ENCODE peak calls at places on chromosome 6, in nine cellular contexts. L is IMR-90; E is CD8-positive, alpha-beta T cell; G is psoas muscle; V is spleen; P is CD8-positive, alpha-beta memory T cell; Q is hepatocyte; Y is aorta; J is iPS DF 6.9. B is an unnamed sample.

GRCh38 chr6:67679566-67680296 is 955.4 kb upstream of the ADGRB3 start:
- DNase-seq in L (no peak), E (no peak), G (no peak), V (no peak), P (no peak), Q (no peak), Y (no peak), J (no peak), B (no peak)

GRCh38 chr6:118768904-118769325 is 117.5 kb upstream of the CEP85L start:
- DNase-seq in L (no peak), E (peak; percentile 2), G (no peak), V (no peak), P (no peak), Q (no peak), Y (no peak), J (no peak), B (no peak)

GRCh38 chr6:33419580-33420492 is at the start of gene SYNGAP1:
- DNase-seq in L (peak; percentile 64), E (no peak), G (peak; percentile 60), V (peak; percentile 81), P (no peak), Q (peak; percentile 75), Y (peak; percentile 90), J (no peak), B (no peak)

GRCh38 chr6:35669441-35669776 is 19.3 kb downstream of the FKBP5 start:
- DNase-seq in L (peak; percentile 64), E (no peak), G (no peak), V (no peak), P (no peak), Q (no peak), Y (no peak), J (no peak), B (no peak)

GRCh38 chr6:155026366-155027045 is 31.4 kb downstream of the TIAM2 start:
- DNase-seq in L (peak; percentile 76), E (no peak), G (peak; percentile 75), V (no peak), P (no peak), Q (peak; percentile 56), Y (peak; percentile 91), J (no peak), B (no peak)

GRCh38 chr6:84220809-84221409 is 6.5 kb downstream of the CEP162 start:
- DNase-seq in L (peak; percentile 36), E (no peak), G (no peak), V (no peak), P (no peak), Q (peak; percentile 27), Y (no peak), J (no peak), B (no peak)

GRCh38 chr6:85058806-85059205 is 294.4 kb upstream of the TBX18 start:
- DNase-seq in L (no peak), E (no peak), G (no peak), V (no peak), P (no peak), Q (no peak), Y (no peak), J (no peak), B (no peak)

GRCh38 chr6:143149771-143150170 is 89.1 kb downstream of the AIG1 start:
- DNase-seq in L (peak; percentile 52), E (no peak), G (no peak), V (no peak), P (no peak), Q (no peak), Y (no peak), J (no peak), B (no peak)

GRCh38 chr6:2961971-2962370 is 9.4 kb downstream of the SERPINB6 start:
- DNase-seq in L (no peak), E (no peak), G (no peak), V (no peak), P (no peak), Q (peak; percentile 73), Y (no peak), J (no peak), B (no peak)

GRCh38 chr6:5173862-5174643 is 86.7 kb downstream of the LYRM4 start:
- DNase-seq in L (peak; percentile 19), E (peak; percentile 46), G (no peak), V (no peak), P (peak; percentile 11), Q (no peak), Y (no peak), J (no peak), B (no peak)

GRCh38 chr6:5453531-5453930 is 192.2 kb downstream of the FARS2 start:
- DNase-seq in L (no peak), E (no peak), G (no peak), V (no peak), P (no peak), Q (no peak), Y (no peak), J (no peak), B (no peak)

GRCh38 chr6:158415666-158416065 is 103.4 kb downstream of the TULP4 start:
- DNase-seq in L (no peak), E (no peak), G (no peak), V (no peak), P (no peak), Q (no peak), Y (no peak), J (no peak), B (no peak)

GRCh38 chr6:158413028-158413427 is 100.8 kb downstream of the TULP4 start:
- DNase-seq in L (no peak), E (no peak), G (no peak), V (no peak), P (no peak), Q (no peak), Y (no peak), J (no peak), B (no peak)

GRCh38 chr6:158414900-158415299 is 102.6 kb downstream of the TULP4 start:
- DNase-seq in L (peak; percentile 87), E (no peak), G (no peak), V (no peak), P (no peak), Q (no peak), Y (no peak), J (no peak), B (no peak)

GRCh38 chr6:158411998-158412397 is 99.7 kb downstream of the TULP4 start:
- DNase-seq in L (no peak), E (no peak), G (no peak), V (no peak), P (no peak), Q (no peak), Y (no peak), J (no peak), B (peak; percentile 19)

GRCh38 chr6:158413814-158414563 is 101.7 kb downstream of the TULP4 start:
- DNase-seq in L (no peak), E (no peak), G (no peak), V (no peak), P (no peak), Q (no peak), Y (no peak), J (no peak), B (no peak)
- H3K4me1 ChIP-seq in L (peaks cover 10% of the 10 kb centered on the region), E (no peaks in the 10 kb centered on the region), G (peaks cover 10% of the 10 kb centered on the region), V (peaks cover 12% of the 10 kb centered on the region), P (peaks cover 5% of the 10 kb centered on the region), Q (peaks cover 7% of the 10 kb centered on the region), Y (no peaks in the 10 kb centered on the region), J (no peaks in the 10 kb centered on the region), B (no peaks in the 10 kb centered on the region)

GRCh38 chr6:158031191-158031444 is 49.5 kb downstream of the SYNJ2 start:
- DNase-seq in L (no peak), E (no peak), G (no peak), V (no peak), P (no peak), Q (no peak), Y (no peak), J (no peak), B (no peak)
- H3K4me1 ChIP-seq in L (peaks cover 47% of the 10 kb centered on the region), E (peaks cover 36% of the 10 kb centered on the region), G (peaks cover 23% of the 10 kb centered on the region), V (peaks cover 63% of the 10 kb centered on the region), P (peaks cover 37% of the 10 kb centered on the region), Q (peaks cover 35% of the 10 kb centered on the region), Y (no peaks in the 10 kb centered on the region), J (peaks cover 3% of the 10 kb centered on the region), B (peaks cover 30% of the 10 kb centered on the region)

DNA sequence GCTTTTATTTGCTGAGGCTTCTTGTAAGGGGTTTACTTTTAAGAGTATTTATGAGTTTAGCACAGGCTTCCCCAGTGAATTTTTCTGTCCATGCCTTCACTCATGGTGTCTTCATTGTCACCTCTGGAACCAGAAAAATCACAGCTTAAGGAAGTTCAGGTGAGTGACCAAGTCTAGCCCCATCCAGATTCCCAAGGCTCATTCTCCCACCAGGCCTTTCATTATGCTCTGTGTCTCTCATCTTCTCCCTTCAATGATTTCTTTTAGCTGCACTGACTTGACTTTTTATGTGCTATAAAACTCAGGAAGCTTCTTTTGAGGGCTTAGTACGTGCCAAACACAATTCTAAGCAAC is 64.9 kb upstream of the NEDD9 start:
- DNase-seq in L (no peak), E (no peak), G (no peak), V (no peak), P (no peak), Q (no peak), Y (no peak), J (no peak), B (no peak)
- H3K4me1 ChIP-seq in L (peaks cover 5% of the 10 kb centered on the region), E (no peaks in the 10 kb centered on the region), G (no peaks in the 10 kb centered on the region), V (peaks cover 4% of the 10 kb centered on the region), P (no peaks in the 10 kb centered on the region), Q (peaks cover 14% of the 10 kb centered on the region), Y (no peaks in the 10 kb centered on the region), J (no peaks in the 10 kb centered on the region), B (peaks cover 44% of the 10 kb centered on the region)

DNA sequence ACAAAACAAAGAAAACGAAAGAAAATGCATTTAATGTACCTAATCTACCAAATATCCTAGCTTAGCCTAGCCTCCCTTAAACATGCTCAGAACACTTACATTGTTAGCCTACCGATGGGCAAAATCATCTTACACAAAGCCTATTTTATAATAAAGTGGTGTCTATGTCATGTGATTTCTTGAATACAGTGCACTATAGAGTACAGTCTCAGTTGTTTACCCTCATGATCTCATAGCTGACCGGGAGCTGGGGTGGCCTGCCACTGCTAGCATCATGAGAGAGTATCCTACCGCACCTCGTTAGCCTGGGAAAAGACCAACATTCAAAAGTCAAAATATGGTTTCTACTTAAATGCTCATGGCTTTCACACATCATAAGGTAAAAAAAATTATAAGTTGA is 16.6 kb downstream of the GCNT2 start:
- DNase-seq in L (no peak), E (no peak), G (no peak), V (no peak), P (no peak), Q (no peak), Y (no peak), J (no peak), B (no peak)
- H3K4me1 ChIP-seq in L (no peaks in the 10 kb centered on the region), E (peaks cover 8% of the 10 kb centered on the region), G (no peaks in the 10 kb centered on the region), V (peaks cover 59% of the 10 kb centered on the region), P (no peaks in the 10 kb centered on the region), Q (peaks cover 6% of the 10 kb centered on the region), Y (peaks cover 13% of the 10 kb centered on the region), J (no peaks in the 10 kb centered on the region), B (peaks cover 5% of the 10 kb centered on the region)

B was measured in Caco-2.